ENCODE peak calls at places on chromosomes 6 and 20, in nine cellular contexts. K is substantia nigra; U is left cardiac atrium; V is EL; X is effector memory CD8-positive, alpha-beta T cell; L is HS-5; Z is A549; N is HEK293T; B is uterus. Q is an unnamed sample.

GRCh38 chr20:50856475-50857041 is 61.7 kb downstream of the BCAS4 start:
- DNase-seq in N (no peak), V (no peak), K (no peak), L (no peak), B (no peak), U (no peak), Z (no peak), X (no peak), Q (no peak)

GRCh38 chr6:21109421-21110178 is 484.0 kb upstream of the SOX4 start:
- DNase-seq in L (peak), V (peak), Z (peak), B (no peak), N (no peak), X (no peak), K (no peak), U (no peak), Q (peak)

GRCh38 chr20:34579191-34579661 is 20.7 kb downstream of the MAP1LC3A start:
- DNase-seq in L (no peak), K (peak), B (peak), X (no peak), U (peak), V (peak), N (no peak), Z (no peak), Q (peak)

GRCh38 chr6:14166821-14167220 is 49.2 kb downstream of the CD83 start:
- DNase-seq in U (no peak), N (no peak), X (no peak), L (no peak), K (no peak), V (no peak), B (no peak), Z (no peak), Q (no peak)

GRCh38 chr6:41508479-41508878 is 37.7 kb upstream of the FOXP4 start:
- DNase-seq in V (no peak), B (no peak), X (no peak), U (no peak), N (no peak), K (no peak), Z (no peak), L (no peak), Q (no peak)

GRCh38 chr20:251352-251751 is 6.2 kb upstream of the DEFB132 start:
- DNase-seq in K (no peak), U (no peak), L (no peak), N (no peak), X (no peak), V (no peak), B (no peak), Z (no peak), Q (no peak)

GRCh38 chr6:53258076-53258773 is 90.5 kb downstream of the ELOVL5 start:
- DNase-seq in V (no peak), B (no peak), U (no peak), L (no peak), K (no peak), Z (no peak), N (no peak), X (no peak), Q (no peak)

GRCh38 chr6:34438705-34439104 is 12.8 kb upstream of the RPS10 start:
- DNase-seq in V (no peak), L (no peak), X (no peak), B (no peak), U (no peak), Z (no peak), N (no peak), K (no peak), Q (no peak)

GRCh38 chr6:2756687-2757224 is 6.0 kb upstream of the MYLK4 start:
- DNase-seq in V (no peak), Z (no peak), L (no peak), B (no peak), U (no peak), N (no peak), X (no peak), K (no peak), Q (no peak)

GRCh38 chr6:37981626-37982025 is 162.1 kb downstream of the ZFAND3 start:
- DNase-seq in U (no peak), B (no peak), N (no peak), V (no peak), X (no peak), Z (no peak), K (no peak), L (no peak), Q (no peak)

GRCh38 chr6:33502486-33502885 is 48.1 kb downstream of the ZBTB9 start:
- DNase-seq in N (no peak), K (no peak), B (no peak), U (no peak), L (no peak), V (no peak), X (no peak), Z (no peak), Q (no peak)

GRCh38 chr6:169890049-169890448 is 138.6 kb downstream of the ERMARD start:
- DNase-seq in U (no peak), V (no peak), L (no peak), X (no peak), K (no peak), Z (no peak), N (no peak), B (no peak), Q (no peak)

GRCh38 chr6:38261626-38262025 is 378.1 kb downstream of the BTBD9 start:
- DNase-seq in V (peak), N (no peak), Z (no peak), K (no peak), U (no peak), L (no peak), X (no peak), B (no peak), Q (no peak)